ENCODE peak calls at places on chromosomes 6 and 20, in ten cellular contexts. N, B, U, I, T, E, P, Q, Z and X are unnamed samples.

GRCh38 chr6:169171010-169171409 is 82.6 kb downstream of the THBS2 start:
- DNase-seq in U (no peak), I (no peak), Q (no peak), N (no peak), E (no peak), Z (no peak), B (no peak), T (no peak), P (no peak), X (no peak)

GRCh38 chr6:66623050-66623449 is 916.0 kb upstream of the EYS start:
- DNase-seq in T (no peak), U (no peak), P (no peak), Z (no peak), B (no peak), N (no peak), I (no peak), Q (no peak), E (no peak), X (no peak)

GRCh38 chr20:48727226-48727625 is 100.6 kb downstream of the PREX1 start:
- DNase-seq in N (no peak), Z (no peak), E (no peak), U (no peak), T (no peak), B (no peak), P (no peak), I (no peak), Q (no peak), X (no peak)

GRCh38 chr20:36093025-36093803 is 61.3 kb upstream of the EPB41L1 start:
- DNase-seq in P (peak), Z (no peak), E (peak), Q (peak), I (no peak), T (peak), U (peak), B (no peak), N (no peak), X (peak)

GRCh38 chr6:156791261-156791850 is 14.2 kb downstream of the ARID1B start:
- DNase-seq in T (no peak), Q (peak), P (no peak), N (no peak), I (no peak), B (peak), U (peak), E (peak), Z (no peak), X (peak)

GRCh38 chr6:99333068-99333467 is 16.4 kb downstream of the FAXC start:
- DNase-seq in T (no peak), Q (no peak), N (no peak), B (no peak), Z (no peak), E (no peak), P (no peak), I (no peak), U (no peak), X (no peak)

GRCh38 chr6:157481189-157481864 is 100.3 kb downstream of the ZDHHC14 start:
- DNase-seq in E (no peak), Z (no peak), Q (no peak), N (no peak), I (no peak), P (no peak), T (no peak), B (no peak), U (no peak), X (no peak)

GRCh38 chr6:16511723-16512584 is 249.3 kb downstream of the ATXN1 start:
- DNase-seq in B (peak), P (no peak), E (no peak), N (no peak), I (no peak), U (no peak), Q (no peak), Z (no peak), T (no peak), X (no peak)

GRCh38 chr20:58271596-58272460 is 37.7 kb upstream of the RAB22A start:
- DNase-seq in T (no peak), P (no peak), U (no peak), I (no peak), E (no peak), N (no peak), Z (no peak), B (no peak), Q (no peak), X (no peak)

GRCh38 chr6:126880926-126881325 is 237.5 kb upstream of the RSPO3 start:
- DNase-seq in N (no peak), B (no peak), Q (no peak), E (no peak), P (no peak), I (no peak), T (no peak), U (no peak), Z (no peak), X (no peak)

GRCh38 chr20:25253606-25254275 is 5.9 kb downstream of the PYGB start:
- DNase-seq in T (no peak), Z (no peak), N (no peak), I (no peak), U (no peak), Q (no peak), P (no peak), E (no peak), B (no peak), X (no peak)